ENCODE peak calls at places on chromosomes 13 and 19, in nine cellular contexts. R is endothelial cell, N is GM06990, E is B cell, Y is kidney epithelial cell, L is left ventricle myocardium inferior, X is Calu3, G is heart left ventricle, F is fibroblast of villous mesenchyme. W is an unnamed sample.

GRCh38 chr19:17832443-17833208 is 11.3 kb upstream of the INSL3 start:
- DNase-seq in R (no peak), N (no peak), E (no peak), Y (no peak), L (no peak), X (no peak), G (no peak), F (no peak), W (no peak)

GRCh38 chr19:52735734-52736133 is 890 bp upstream of the ZNF611 start:
- DNase-seq in R (peak; percentile 73), N (no peak), E (no peak), Y (no peak), L (peak; percentile 81), X (peak; percentile 35), G (peak; percentile 84), F (peak; percentile 79), W (no peak)

GRCh38 chr13:95154441-95154886 is 146.8 kb downstream of the ABCC4 start:
- DNase-seq in R (no peak), N (no peak), E (no peak), Y (no peak), L (no peak), X (no peak), G (no peak), F (no peak), W (no peak)

GRCh38 chr13:71240906-71241305 is 626.1 kb downstream of the DACH1 start:
- DNase-seq in R (no peak), N (no peak), E (no peak), Y (no peak), L (no peak), X (no peak), G (no peak), F (peak; percentile 21), W (no peak)

GRCh38 chr13:73200432-73200831 is 141.6 kb downstream of the KLF5 start:
- DNase-seq in R (no peak), N (no peak), E (no peak), Y (no peak), L (no peak), X (no peak), G (no peak), F (peak; percentile 7), W (no peak)

GRCh38 chr13:40503966-40504591 is 162.4 kb downstream of the FOXO1 start:
- DNase-seq in R (no peak), N (no peak), E (no peak), Y (peak; percentile 93), L (no peak), X (no peak), G (no peak), F (peak; percentile 48), W (no peak)

GRCh38 chr13:108158746-108159145 is 56.6 kb downstream of the LIG4 start:
- DNase-seq in R (no peak), N (no peak), E (no peak), Y (no peak), L (no peak), X (no peak), G (no peak), F (no peak), W (no peak)

GRCh38 chr13:112073245-112074138 is 6.5 kb downstream of the SOX1 start:
- DNase-seq in R (no peak), N (no peak), E (no peak), Y (no peak), L (no peak), X (no peak), G (no peak), F (no peak), W (no peak)

GRCh38 chr13:43020794-43021193 is 2.6 kb upstream of the DNAJC15 start:
- DNase-seq in R (no peak), N (no peak), E (no peak), Y (no peak), L (no peak), X (no peak), G (no peak), F (no peak), W (no peak)

GRCh38 chr19:18845961-18846360 is 14.2 kb downstream of the UPF1 start:
- DNase-seq in R (no peak), N (no peak), E (no peak), Y (no peak), L (no peak), X (no peak), G (no peak), F (no peak), W (no peak)

GRCh38 chr19:40053491-40053890 is 2.5 kb downstream of the ZNF780B start:
- DNase-seq in R (no peak), N (no peak), E (no peak), Y (no peak), L (no peak), X (no peak), G (no peak), F (no peak), W (no peak)

GRCh38 chr19:17469092-17469370 is 1.3 kb upstream of the SLC27A1 start:
- DNase-seq in R (peak; percentile 19), N (no peak), E (no peak), Y (no peak), L (no peak), X (no peak), G (no peak), F (no peak), W (no peak)

GRCh38 chr13:87877477-87877876 is 206.3 kb downstream of the SLITRK5 start:
- DNase-seq in R (no peak), N (no peak), E (no peak), Y (no peak), L (no peak), X (no peak), G (no peak), F (no peak), W (no peak)

GRCh38 chr13:95098916-95099315 is 202.3 kb downstream of the ABCC4 start:
- DNase-seq in R (no peak), N (no peak), E (no peak), Y (no peak), L (no peak), X (no peak), G (no peak), F (no peak), W (no peak)

GRCh38 chr19:13102416-13102665 is 317 bp downstream of the LYL1 start:
- DNase-seq in R (no peak), N (no peak), E (no peak), Y (no peak), L (no peak), X (no peak), G (no peak), F (no peak), W (no peak)

GRCh38 chr13:98353750-98354149 is 176.7 kb upstream of the RNF113B start:
- DNase-seq in R (no peak), N (no peak), E (no peak), Y (no peak), L (no peak), X (no peak), G (no peak), F (peak; percentile 59), W (no peak)

GRCh38 chr13:33441015-33441414 is 155.5 kb upstream of the STARD13 start:
- DNase-seq in R (peak; percentile 5), N (no peak), E (no peak), Y (no peak), L (no peak), X (peak; percentile 33), G (no peak), F (peak; percentile 44), W (no peak)
- TF ChIP-seq CTCF in R (no peak), N (no peak), E (no peak), Y (peak; percentile 42), L (peak; percentile 32), X (no peak), G (peak; percentile 18), F (peak; percentile 32), W (peak; percentile 43)

GRCh38 chr13:51637852-51638496 is 53.7 kb downstream of the WDFY2 start:
- DNase-seq in R (no peak), N (no peak), E (no peak), Y (no peak), L (no peak), X (no peak), G (no peak), F (no peak), W (no peak)

GRCh38 chr13:51638497-51638871 is 54.2 kb downstream of the WDFY2 start:
- DNase-seq in R (no peak), N (no peak), E (no peak), Y (no peak), L (no peak), X (no peak), G (no peak), F (peak; percentile 58), W (no peak)

GRCh38 chr13:51636349-51636890 is 52.2 kb downstream of the WDFY2 start:
- DNase-seq in R (no peak), N (no peak), E (no peak), Y (no peak), L (no peak), X (no peak), G (no peak), F (no peak), W (no peak)

GRCh38 chr13:51635137-51635878 is 51.0 kb downstream of the WDFY2 start:
- DNase-seq in R (no peak), N (no peak), E (peak; percentile 13), Y (no peak), L (no peak), X (no peak), G (no peak), F (no peak), W (no peak)

DNA sequence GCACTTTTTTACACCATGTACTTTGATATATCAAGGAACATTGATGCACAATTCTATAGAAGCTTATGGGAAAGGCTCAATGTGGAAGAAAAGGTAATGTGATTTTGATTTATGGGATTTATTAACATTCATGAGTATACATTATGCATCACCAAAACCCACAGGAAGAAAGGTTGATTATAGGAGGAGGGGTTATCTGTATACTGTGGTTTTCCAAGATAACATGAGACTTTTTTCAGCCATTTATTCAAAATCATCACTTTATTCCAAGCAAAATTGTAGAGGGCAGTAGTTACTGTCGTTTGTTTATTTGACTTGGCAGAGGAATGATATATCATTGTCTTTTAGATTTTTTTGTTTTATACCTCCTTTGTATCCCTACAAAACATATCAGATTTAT is 54.9 kb downstream of the WDFY2 start:
- DNase-seq in R (no peak), N (no peak), E (no peak), Y (no peak), L (no peak), X (no peak), G (no peak), F (peak; percentile 38), W (no peak)
- TF ChIP-seq CTCF in R (no peak), N (no peak), E (no peak), Y (no peak), L (no peak), X (no peak), G (no peak), F (no peak), W (no peak)

GRCh38 chr19:50352242-50352641 is 13.2 kb downstream of the NAPSA start:
- DNase-seq in R (no peak), N (no peak), E (no peak), Y (no peak), L (no peak), X (no peak), G (no peak), F (no peak), W (no peak)

GRCh38 chr19:50344661-50345318 is 15.6 kb upstream of the KCNC3 start:
- DNase-seq in R (no peak), N (peak; percentile 90), E (peak; percentile 86), Y (no peak), L (peak; percentile 2), X (no peak), G (no peak), F (no peak), W (no peak)

GRCh38 chr19:50349277-50350057 is 16.0 kb downstream of the NAPSA start:
- DNase-seq in R (no peak), N (no peak), E (no peak), Y (no peak), L (no peak), X (no peak), G (no peak), F (no peak), W (no peak)
- TF ChIP-seq CTCF in R (no peak), N (peak; percentile 14), E (no peak), Y (no peak), L (no peak), X (no peak), G (no peak), F (no peak), W (no peak)

GRCh38 chr19:27974082-27974513 is 1238.9 kb downstream of the UQCRFS1 start:
- DNase-seq in R (peak; percentile 39), N (peak; percentile 18), E (peak; percentile 7), Y (no peak), L (no peak), X (peak; percentile 42), G (no peak), F (peak; percentile 1), W (no peak)
- TF ChIP-seq CTCF in R (peak; percentile 50), N (peak; percentile 87), E (no peak), Y (peak; percentile 83), L (peak; percentile 63), X (peak; percentile 30), G (peak; percentile 69), F (no peak), W (peak; percentile 90)